ENCODE peak calls at places on chromosome 13, in six cellular contexts. M, S, H, U, R and Y are unnamed samples.

GRCh38 chr13:49248433-49249002 is 793 bp downstream of the CDADC1 start:
- DNase-seq in R (no peak), S (no peak), H (no peak), M (no peak), U (no peak), Y (no peak)

GRCh38 chr13:51590966-51591627 is 6.8 kb downstream of the WDFY2 start:
- DNase-seq in R (no peak), H (no peak), M (peak; percentile 63), U (peak; percentile 55), S (no peak), Y (no peak)

GRCh38 chr13:32098275-32098674 is 66.7 kb downstream of the FRY start:
- DNase-seq in R (no peak), U (no peak), M (no peak), H (no peak), S (no peak), Y (no peak)

GRCh38 chr13:108911807-108912206 is 282.4 kb downstream of the MYO16 start:
- DNase-seq in R (no peak), M (no peak), H (no peak), S (no peak), U (no peak), Y (no peak)

GRCh38 chr13:42363941-42364612 is 92.1 kb downstream of the AKAP11 start:
- DNase-seq in R (no peak), M (no peak), H (no peak), U (no peak), S (no peak), Y (no peak)

GRCh38 chr13:93262729-93263128 is 36.1 kb downstream of the GPC6 start:
- DNase-seq in R (no peak), H (no peak), M (no peak), S (no peak), U (no peak), Y (no peak)

GRCh38 chr13:34654203-34654602 is 287.9 kb upstream of the NBEA start:
- DNase-seq in S (no peak), U (no peak), H (no peak), R (no peak), M (no peak), Y (no peak)

GRCh38 chr13:78608254-78608704 is 4.9 kb upstream of the POU4F1 start:
- DNase-seq in H (peak; percentile 30), U (no peak), S (no peak), R (no peak), M (no peak), Y (no peak)

GRCh38 chr13:28820099-28821051 is at the start of gene MTUS2:
- DNase-seq in M (no peak), R (peak; percentile 18), S (no peak), U (no peak), H (peak; percentile 57), Y (no peak)

GRCh38 chr13:101018720-101019119 is 344.1 kb upstream of the TMTC4 start:
- DNase-seq in M (no peak), R (no peak), S (no peak), U (peak; percentile 34), H (no peak), Y (no peak)

GRCh38 chr13:73531014-73531413 is 472.2 kb downstream of the KLF5 start:
- DNase-seq in S (no peak), M (peak; percentile 63), U (no peak), R (no peak), H (no peak), Y (no peak)

GRCh38 chr13:109720758-109721184 is 65.6 kb downstream of the IRS2 start:
- DNase-seq in S (no peak), H (no peak), U (no peak), M (no peak), R (no peak), Y (no peak)